ENCODE peak calls at places on chromosomes 1 and 21, in four cellular contexts. D is naive thymus-derived CD4-positive, alpha-beta T cell; O is hepatocyte; A is WTC11. U is an unnamed sample.
A peak's percentile ranks its signal among the peaks of the same experiment; 100 is the strongest.

GRCh38 chr1:41874903-41875411 is 43.8 kb downstream of the HIVEP3 start:
- DNase-seq in D (no peak), O (no peak), A (no peak), U (no peak)

GRCh38 chr1:59107516-59107915 is 189.4 kb upstream of the FGGY start:
- DNase-seq in D (no peak), O (no peak), A (no peak), U (no peak)

GRCh38 chr21:44752701-44753235 is 41.4 kb upstream of the TSPEAR start:
- DNase-seq in D (no peak), O (peak; percentile 40), A (peak; percentile 5), U (peak; percentile 67)

GRCh38 chr1:67468066-67468718 is 38.0 kb upstream of the SERBP1 start:
- DNase-seq in D (no peak), O (no peak), A (no peak), U (peak; percentile 73)

GRCh38 chr1:183783896-183784637 is 20.9 kb upstream of the RGL1 start:
- DNase-seq in D (no peak), O (peak; percentile 50), A (no peak), U (peak; percentile 84)

GRCh38 chr1:200366577-200367253 is 43.1 kb downstream of the ZNF281 start:
- DNase-seq in D (no peak), O (no peak), A (no peak), U (no peak)

GRCh38 chr1:202888204-202888506 is 794 bp downstream of the RABIF start:
- DNase-seq in D (no peak), O (no peak), A (no peak), U (no peak)

GRCh38 chr1:109214695-109215623 is 1.2 kb downstream of the SARS1 start:
- DNase-seq in D (peak; percentile 17), O (peak; percentile 66), A (peak; percentile 23), U (peak; percentile 82)

GRCh38 chr1:24062221-24062620 is 49.7 kb downstream of the MYOM3 start:
- DNase-seq in D (no peak), O (no peak), A (no peak), U (no peak)

GRCh38 chr21:32578107-32578691 is 7.1 kb downstream of the TCP10L start:
- DNase-seq in D (no peak), O (no peak), A (peak; percentile 72), U (peak; percentile 29)

GRCh38 chr1:2636733-2637132 is 3.9 kb upstream of the MMEL1 start:
- DNase-seq in D (no peak), O (peak; percentile 19), A (no peak), U (no peak)

GRCh38 chr1:112172294-112172882 is 182.9 kb upstream of the KCND3 start:
- DNase-seq in D (no peak), O (peak; percentile 84), A (peak; percentile 73), U (peak; percentile 71)

GRCh38 chr1:37602750-37603694 is 7.3 kb upstream of the GNL2 start:
- DNase-seq in D (peak; percentile 36), O (peak; percentile 69), A (peak; percentile 43), U (peak; percentile 45)

GRCh38 chr1:8382051-8382505 is 64.2 kb downstream of the SLC45A1 start:
- DNase-seq in D (no peak), O (no peak), A (no peak), U (no peak)

GRCh38 chr1:168135982-168136708 is 585 bp downstream of the GPR161 start:
- DNase-seq in D (no peak), O (peak; percentile 69), A (peak; percentile 41), U (peak; percentile 30)

GRCh38 chr1:150493175-150493574 is 6.0 kb downstream of the TARS2 start:
- DNase-seq in D (no peak), O (no peak), A (peak; percentile 3), U (no peak)

GRCh38 chr1:25996966-25997758 is 701 bp downstream of the PAFAH2 start:
- DNase-seq in D (no peak), O (peak; percentile 74), A (no peak), U (peak; percentile 58)

GRCh38 chr1:95233321-95233736 is 681 bp upstream of the RWDD3 start:
- DNase-seq in D (peak; percentile 10), O (peak; percentile 60), A (no peak), U (peak; percentile 30)